ENCODE peak calls at places on chromosome 18, in five cellular contexts. P is GM12878, W is HepG2, X is Panc1, T is K562. U is an unnamed sample.

GRCh38 chr18:43081396-43081795 is 34.1 kb downstream of the RIT2 start:
- ATAC-seq in T (no peak), X (no peak), W (no peak), P (no peak), U (no peak)

GRCh38 chr18:73739098-73739497 is 408.5 kb downstream of the FBXO15 start:
- ATAC-seq in P (no peak), W (no peak), X (no peak), T (no peak), U (no peak)

GRCh38 chr18:25737710-25738251 is 352.6 kb downstream of the SS18 start:
- ATAC-seq in W (no peak), T (no peak), X (no peak), P (no peak), U (no peak)

GRCh38 chr18:45662468-45662867 is 47.2 kb downstream of the SLC14A2 start:
- ATAC-seq in P (no peak), W (no peak), X (no peak), T (no peak), U (peak; percentile 54)

GRCh38 chr18:11992096-11992785 is 10.9 kb downstream of the IMPA2 start:
- ATAC-seq in T (no peak), X (no peak), W (no peak), P (no peak), U (no peak)

GRCh38 chr18:63067939-63068338 is 251.6 kb downstream of the BCL2 start:
- ATAC-seq in T (no peak), X (no peak), P (no peak), W (no peak), U (no peak)

GRCh38 chr18:24414349-24415003 is 12.0 kb upstream of the IMPACT start:
- ATAC-seq in T (no peak), X (no peak), P (no peak), W (no peak), U (no peak)

GRCh38 chr18:44609210-44609941 is 71.3 kb upstream of the SETBP1 start:
- ATAC-seq in W (no peak), T (no peak), P (no peak), X (no peak), U (no peak)

DNA sequence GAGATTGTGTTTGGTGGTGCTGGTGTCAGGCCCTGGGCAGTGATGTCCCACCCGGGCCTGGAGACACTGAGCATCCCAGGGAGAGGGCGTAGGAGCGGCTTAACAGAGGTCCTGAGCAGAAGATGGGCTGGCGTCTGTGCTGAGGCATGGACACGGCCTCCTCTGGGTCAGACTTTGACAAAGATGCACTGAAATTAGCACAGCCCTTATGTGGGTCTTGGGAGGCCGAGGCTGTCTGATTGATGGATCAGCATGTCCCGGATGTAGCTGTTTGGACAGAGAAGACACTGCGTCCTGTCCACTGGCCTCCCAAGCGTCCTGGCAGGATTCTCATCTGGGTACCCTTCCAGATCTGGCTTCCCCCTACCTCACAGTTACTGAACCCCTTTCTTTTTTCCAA is 159.4 kb downstream of the ANKRD30B start:
- ATAC-seq in X (no peak), P (no peak), T (no peak), W (no peak), U (no peak)
- H3K9me3 ChIP-seq in X (no peaks in the 10 kb centered on the region), P (no peaks in the 10 kb centered on the region), T (no peaks in the 10 kb centered on the region), W (no peaks in the 10 kb centered on the region), U (no peaks in the 10 kb centered on the region)

DNA sequence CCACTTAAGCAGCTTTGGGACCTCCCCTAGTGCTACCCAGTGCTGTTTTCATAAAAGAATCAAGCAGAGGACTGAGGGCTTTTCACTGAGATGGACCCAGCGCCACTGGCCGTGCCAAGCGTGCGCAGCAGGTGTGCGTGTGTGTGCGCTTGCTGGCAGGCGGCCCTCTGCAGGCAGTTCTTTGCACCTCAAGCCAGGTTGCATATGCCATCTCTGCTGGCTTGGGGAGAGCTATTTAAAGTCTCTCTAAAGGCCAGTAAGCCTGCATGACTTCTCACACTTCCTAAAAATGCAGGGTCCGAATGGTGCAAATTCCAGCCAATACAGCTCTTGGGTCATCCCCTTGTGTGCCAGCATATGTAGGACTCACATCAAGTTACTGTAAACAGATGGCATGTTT is 255.5 kb downstream of the RNF152 start:
- ATAC-seq in X (no peak), P (no peak), T (no peak), W (peak; percentile 39), U (no peak)
- TF ChIP-seq POLR2AphosphoS5 in X (no peak), P (no peak), T (no peak), W (no peak), U (no peak)

DNA sequence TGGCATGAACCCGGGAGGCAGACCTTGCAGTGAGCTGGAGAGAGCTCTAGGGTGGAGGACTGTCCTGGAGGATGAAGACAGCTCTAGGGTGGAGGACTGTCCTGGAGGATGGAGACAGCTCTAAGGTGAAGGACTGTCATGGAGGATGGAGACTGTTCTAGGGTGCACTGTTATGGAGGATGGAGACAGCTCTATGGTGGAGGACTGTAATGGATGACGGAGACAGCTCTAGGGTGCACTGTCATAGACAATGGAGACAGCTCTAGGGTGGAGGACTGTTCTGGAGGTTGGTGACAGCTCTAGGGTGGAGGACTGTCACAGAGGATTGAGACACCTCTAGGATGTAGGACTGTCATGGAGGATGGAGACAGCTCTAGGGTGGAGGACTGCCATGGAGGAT is 21.1 kb upstream of the KCNG2 start:
- ATAC-seq in X (no peak), T (no peak), W (no peak), P (no peak), U (no peak)
- H3K9me3 ChIP-seq in X (no peaks in the 10 kb centered on the region), T (no peaks in the 10 kb centered on the region), W (no peaks in the 10 kb centered on the region), P (peaks cover under 1% of the 10 kb centered on the region), U (no peaks in the 10 kb centered on the region)

DNA sequence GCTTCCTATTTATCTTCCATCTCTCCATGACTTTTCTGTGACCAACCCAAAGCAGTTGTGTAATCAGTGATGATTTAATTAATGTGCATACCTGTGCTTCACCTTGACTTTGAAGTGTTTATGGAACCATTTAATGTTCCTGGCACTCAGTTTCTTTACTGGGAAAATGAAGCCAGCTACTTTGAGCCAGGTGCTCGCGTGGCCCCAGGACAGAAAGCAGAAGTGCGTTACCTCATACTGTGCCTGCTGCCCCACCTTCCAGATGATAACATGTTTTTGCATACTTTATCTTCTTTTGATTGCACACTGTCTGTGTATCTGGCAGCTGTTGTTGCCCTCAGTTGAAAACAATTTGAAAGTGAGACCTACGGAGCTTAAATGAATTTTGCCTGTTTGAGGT is 61.3 kb downstream of the PMAIP1 start:
- ATAC-seq in P (peak; percentile 86), T (peak; percentile 34), X (no peak), W (no peak), U (no peak)
- TF ChIP-seq POLR2AphosphoS5 in P (no peak), T (no peak), X (no peak), W (no peak), U (no peak)